ENCODE peak calls at places on chromosomes 2 and 18, in four cellular contexts. L is lower leg skin, G is ovary, Z is uterus. R is an unnamed sample.

GRCh38 chr2:210477496-210477895 is 937 bp upstream of the LANCL1 start:
- DNase-seq in L (no peak), G (peak), Z (peak), R (peak)

GRCh38 chr2:44120428-44120827 is 48.2 kb upstream of the PPM1B start:
- DNase-seq in L (no peak), G (no peak), Z (no peak), R (peak)

GRCh38 chr2:153477641-153478288 is 797 bp downstream of the RPRM start:
- DNase-seq in L (peak), G (peak), Z (no peak), R (no peak)

GRCh38 chr18:10928971-10929373 is 220.4 kb downstream of the PIEZO2 start:
- DNase-seq in L (no peak), G (no peak), Z (no peak), R (peak)

GRCh38 chr2:3626817-3627499 is 31.0 kb upstream of the ALLC start:
- DNase-seq in L (peak), G (peak), Z (peak), R (no peak)

GRCh38 chr2:142347751-142348150 is 216.9 kb upstream of the LRP1B start:
- DNase-seq in L (no peak), G (no peak), Z (no peak), R (no peak)

GRCh38 chr2:206274434-206275273 is at the start of gene ZDBF2:
- DNase-seq in L (no peak), G (peak), Z (peak), R (peak)

GRCh38 chr2:236120006-236120740 is 48.0 kb downstream of the GBX2 start:
- DNase-seq in L (no peak), G (no peak), Z (no peak), R (no peak)

GRCh38 chr2:239143858-239144712 is 256.7 kb downstream of the HDAC4 start:
- DNase-seq in L (no peak), G (no peak), Z (no peak), R (peak)

GRCh38 chr2:239814136-239814916 is 210.8 kb downstream of the NDUFA10 start:
- DNase-seq in L (peak), G (peak), Z (peak), R (no peak)

GRCh38 chr2:5921081-5921642 is 229.0 kb downstream of the SOX11 start:
- DNase-seq in L (no peak), G (no peak), Z (no peak), R (no peak)

GRCh38 chr2:201730651-201731280 is 32.3 kb upstream of the MPP4 start:
- DNase-seq in L (no peak), G (no peak), Z (no peak), R (no peak)

GRCh38 chr2:53880756-53881155 is 21.0 kb upstream of the GPR75 start:
- DNase-seq in L (no peak), G (no peak), Z (no peak), R (no peak)

GRCh38 chr2:203347375-203347774 is 19.2 kb downstream of the ABI2 start:
- DNase-seq in L (no peak), G (no peak), Z (no peak), R (no peak)

GRCh38 chr18:8933714-8934284 is 168.7 kb upstream of the NDUFV2 start:
- DNase-seq in L (no peak), G (no peak), Z (no peak), R (no peak)

GRCh38 chr2:205849136-205849535 is 166.8 kb downstream of the NRP2 start:
- DNase-seq in L (peak), G (no peak), Z (no peak), R (no peak)

DNA sequence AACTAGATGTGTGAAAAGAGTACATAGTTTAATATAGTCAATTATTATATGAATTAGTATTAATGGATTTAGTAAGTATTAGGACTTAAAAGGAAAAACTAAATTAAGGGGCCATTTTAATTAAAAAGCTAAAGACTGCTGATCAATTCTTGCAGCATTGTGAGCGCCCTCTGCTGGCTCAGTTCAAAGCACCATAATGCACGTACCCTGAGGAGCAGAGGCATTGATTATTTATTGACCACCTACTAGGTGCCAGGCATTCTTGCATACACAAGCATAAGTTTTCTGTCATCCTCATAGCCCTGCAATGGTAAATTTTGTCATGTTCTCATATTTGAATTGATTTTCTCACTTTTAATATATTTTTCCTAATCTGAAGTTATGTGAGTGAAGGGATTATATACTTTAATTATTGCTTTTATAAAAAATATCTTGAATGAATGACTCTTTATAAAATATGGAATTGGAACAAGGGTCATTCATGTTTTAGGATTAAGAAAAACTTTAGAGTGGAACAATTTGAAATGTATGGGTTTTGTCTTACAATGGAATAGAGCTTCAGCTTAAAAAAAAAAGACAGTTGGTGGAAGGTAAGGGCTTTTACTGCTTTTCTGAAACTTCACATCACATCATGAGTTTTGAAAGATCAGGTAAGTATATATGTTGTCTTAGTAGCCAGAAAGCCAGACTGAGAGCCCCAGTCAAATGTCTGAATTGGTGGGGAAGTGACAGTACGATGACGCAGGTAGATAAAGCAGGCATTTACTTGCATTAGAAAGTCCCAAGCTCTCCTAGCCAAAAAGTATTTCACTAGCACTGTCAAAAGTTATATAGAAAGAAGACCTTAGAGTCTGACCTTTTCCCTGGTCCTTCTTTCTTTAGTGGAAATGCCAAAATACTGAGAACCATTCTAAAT is 9.7 kb downstream of the ITGA4 start:
- DNase-seq in L (peak), G (peak), Z (peak), R (peak)
- TF ChIP-seq POLR2A in L (no peak), G (no peak), Z (no peak), R (no peak)

DNA sequence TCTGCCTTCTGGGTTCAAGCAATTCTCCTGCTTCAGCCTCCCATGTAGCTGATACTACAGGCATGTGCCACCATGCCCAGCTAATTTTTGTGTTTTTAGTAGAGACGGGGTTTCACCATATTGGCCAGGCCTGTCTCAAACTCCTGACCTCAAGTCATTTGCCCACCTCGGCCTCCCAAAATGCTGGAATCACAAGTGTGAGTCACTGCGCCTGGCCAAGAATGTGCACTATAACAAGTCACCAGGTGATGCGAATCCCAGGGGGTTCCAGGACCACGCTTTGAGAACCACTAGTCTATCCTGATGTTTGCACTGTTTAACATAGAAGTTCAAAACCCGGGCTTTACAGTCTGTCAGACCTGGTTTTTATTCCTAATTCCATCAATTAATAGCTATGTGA is 144.8 kb downstream of the SUCLG1 start:
- DNase-seq in L (no peak), G (no peak), Z (no peak), R (no peak)
- TF ChIP-seq POLR2A in L (no peak), G (no peak), Z (no peak), R (no peak)

GRCh38 chr2:280655-281110 is 7.2 kb downstream of the ALKAL2 start:
- DNase-seq in L (no peak), G (peak), Z (no peak), R (no peak)
- TF ChIP-seq POLR2A in L (no peak), G (no peak), Z (no peak), R (no peak)

GRCh38 chr18:57107141-57107832 is 39.6 kb upstream of the BOD1L2 start:
- DNase-seq in L (no peak), G (no peak), Z (no peak), R (no peak)

GRCh38 chr18:57113783-57114465 is 33.0 kb upstream of the BOD1L2 start:
- DNase-seq in L (no peak), G (no peak), Z (no peak), R (no peak)

DNA sequence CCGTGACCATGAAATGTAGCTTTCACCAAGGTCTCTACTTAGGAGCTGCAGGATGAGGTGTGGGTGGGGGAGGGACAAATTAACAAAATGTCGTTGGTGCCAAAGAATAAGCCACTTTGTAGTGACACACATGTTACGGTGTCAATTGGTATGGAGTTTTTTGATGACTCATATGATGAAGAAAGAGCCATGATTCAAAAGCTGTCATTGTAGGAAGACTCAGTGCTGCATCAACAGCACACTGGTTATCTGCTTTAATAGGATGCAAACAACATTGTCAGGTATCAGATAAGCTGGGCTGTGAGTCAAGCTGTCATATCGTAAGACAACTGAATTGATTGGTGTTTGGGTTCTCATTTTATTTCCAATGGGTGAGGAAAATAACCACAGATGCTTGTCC is 36.6 kb upstream of the BOD1L2 start:
- DNase-seq in L (no peak), G (no peak), Z (no peak), R (no peak)
- TF ChIP-seq POLR2A in L (no peak), G (no peak), Z (no peak), R (no peak)

DNA sequence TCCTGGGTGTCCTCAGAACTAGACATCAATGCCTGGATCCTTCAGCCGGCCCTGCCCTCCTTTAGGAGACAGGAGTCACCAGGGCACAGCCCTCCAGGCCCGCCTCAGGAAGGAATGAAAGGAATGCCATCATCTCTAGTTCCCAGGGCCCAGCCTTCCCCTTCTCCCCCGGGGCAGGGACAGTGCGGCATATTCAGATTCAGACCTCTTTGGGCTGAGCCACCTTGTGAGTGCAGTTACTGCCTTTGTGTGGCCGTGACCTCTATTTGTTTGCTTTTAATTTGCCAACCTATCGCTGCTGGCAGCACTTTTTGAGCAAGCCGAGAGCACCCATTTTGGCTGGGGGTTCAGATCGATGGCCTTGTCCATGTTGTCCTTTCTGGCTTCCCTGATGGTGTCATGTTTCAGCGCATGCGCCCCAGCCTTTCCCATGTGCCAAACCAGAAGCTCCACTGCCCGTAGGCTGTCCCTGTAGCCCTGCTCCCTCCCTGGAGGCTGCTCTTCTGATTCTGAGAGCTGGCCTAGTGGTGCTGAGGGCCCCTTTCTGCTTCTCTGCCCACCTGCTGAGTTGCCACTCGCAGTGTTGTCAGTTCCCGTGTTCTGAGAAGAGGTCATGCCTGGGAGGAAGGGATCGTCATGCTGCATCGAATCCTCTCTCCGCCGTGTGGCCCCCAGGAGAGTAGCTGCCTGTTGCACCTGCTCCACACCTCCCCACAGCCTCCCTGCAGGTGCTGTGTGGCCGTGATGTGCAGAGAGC is 10.9 kb downstream of the ANKRD23 start:
- DNase-seq in L (no peak), G (peak), Z (peak), R (peak)
- TF ChIP-seq POLR2A in L (no peak), G (no peak), Z (no peak), R (no peak)

R was measured in H54.